ENCODE peak calls at places on chromosome 19, in seven cellular contexts. Y, A, N, C, S, E and U are unnamed samples.

GRCh38 chr19:3366104-3366760 is at the start of gene NFIC:
- DNase-seq in Y (peak), A (peak), N (peak), C (peak), S (peak), E (no peak), U (peak)

GRCh38 chr19:32744555-32745325 is 25.2 kb downstream of the TDRD12 start:
- DNase-seq in Y (peak), A (no peak), N (no peak), C (no peak), S (no peak), E (no peak), U (no peak)

GRCh38 chr19:2282062-2282861 is at the start of gene PEAK3:
- DNase-seq in Y (peak), A (no peak), N (peak), C (no peak), S (peak), E (peak), U (peak)

GRCh38 chr19:42069619-42070293 is at the start of gene GRIK5:
- DNase-seq in Y (no peak), A (no peak), N (no peak), C (no peak), S (no peak), E (peak), U (no peak)

GRCh38 chr19:48836089-48837017 is at the start of gene HSD17B14:
- DNase-seq in Y (peak), A (no peak), N (peak), C (no peak), S (no peak), E (peak), U (no peak)

GRCh38 chr19:49761625-49762311 is 1.3 kb downstream of the TSKS start:
- DNase-seq in Y (peak), A (no peak), N (peak), C (no peak), S (peak), E (no peak), U (no peak)

GRCh38 chr19:16389848-16390247 is 65.2 kb downstream of the KLF2 start:
- DNase-seq in Y (no peak), A (no peak), N (no peak), C (no peak), S (no peak), E (no peak), U (no peak)

GRCh38 chr19:50192463-50193211 is 10.8 kb upstream of the MYH14 start:
- DNase-seq in Y (no peak), A (no peak), N (no peak), C (no peak), S (no peak), E (no peak), U (no peak)

GRCh38 chr19:11887247-11887617 is 350 bp upstream of the ZNF69 start:
- DNase-seq in Y (no peak), A (no peak), N (no peak), C (no peak), S (no peak), E (no peak), U (no peak)

GRCh38 chr19:53942001-53942786 is 20.5 kb upstream of the CACNG8 start:
- DNase-seq in Y (peak), A (no peak), N (peak), C (no peak), S (no peak), E (peak), U (no peak)

GRCh38 chr19:56348289-56348877 is 33.7 kb upstream of the ZSCAN5A start:
- DNase-seq in Y (peak), A (peak), N (peak), C (peak), S (no peak), E (no peak), U (no peak)

GRCh38 chr19:39831679-39832078 is 2.3 kb downstream of the DYRK1B start:
- DNase-seq in Y (no peak), A (no peak), N (no peak), C (no peak), S (no peak), E (no peak), U (no peak)

GRCh38 chr19:46351241-46352041 is 4.6 kb downstream of the PPP5C start:
- DNase-seq in Y (peak), A (peak), N (peak), C (peak), S (peak), E (no peak), U (peak)

DNA sequence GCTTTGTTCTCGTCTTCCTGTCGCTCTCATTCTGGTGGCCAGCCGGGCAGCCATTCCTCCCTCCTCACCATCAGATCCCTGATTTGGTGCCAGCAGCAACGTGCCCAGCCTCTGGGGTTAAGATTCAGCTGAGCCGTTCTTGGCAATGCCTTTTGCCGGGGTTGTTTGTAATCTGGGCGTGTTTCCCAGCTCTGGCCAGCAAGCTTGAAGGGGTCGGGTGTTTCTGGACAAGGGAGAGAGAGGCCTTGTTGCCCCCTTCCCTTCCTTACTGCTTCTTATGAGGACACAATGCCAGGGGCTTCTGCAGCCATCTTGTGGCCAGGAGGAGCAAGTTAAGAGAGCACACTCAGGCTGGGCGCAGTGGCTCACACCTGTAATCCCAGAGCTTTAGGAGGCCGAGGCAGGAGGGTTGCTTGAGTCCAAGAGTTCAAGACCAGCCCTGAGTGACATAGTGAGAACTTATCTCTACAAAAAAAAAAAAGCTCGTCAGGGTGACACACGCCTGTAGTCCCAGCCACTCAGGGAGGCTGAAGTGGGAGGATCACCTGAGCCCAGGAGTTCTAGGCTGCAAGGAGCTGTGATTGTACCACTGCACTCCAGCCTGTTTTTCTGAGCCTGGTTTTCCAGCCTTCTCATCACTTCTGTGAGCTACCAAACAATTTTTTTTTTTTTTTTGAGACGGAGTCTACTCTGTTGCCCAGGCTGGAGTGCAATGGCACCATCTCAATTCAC is 10.7 kb upstream of the CRTC1 start:
- DNase-seq in Y (peak), A (peak), N (peak), C (peak), S (peak), E (no peak), U (no peak)
- TF ChIP-seq CTCF in Y (no peak), A (peak), N (peak), C (peak), S (peak), E (no peak), U (no peak)

GRCh38 chr19:389246-389934 is 19.6 kb downstream of the C2CD4C start:
- DNase-seq in Y (peak), A (no peak), N (no peak), C (no peak), S (no peak), E (no peak), U (no peak)
- TF ChIP-seq CTCF in Y (no peak), A (no peak), N (no peak), C (no peak), S (no peak), E (no peak), U (no peak)

GRCh38 chr19:36099166-36099785 is 11.7 kb upstream of the OVOL3 start:
- DNase-seq in Y (no peak), A (no peak), N (no peak), C (no peak), S (no peak), E (no peak), U (no peak)
- TF ChIP-seq CTCF in Y (no peak), A (no peak), N (no peak), C (no peak), S (no peak), E (no peak), U (no peak)

GRCh38 chr19:8609210-8610040 is 1.1 kb downstream of the ADAMTS10 start:
- DNase-seq in Y (peak), A (no peak), N (peak), C (no peak), S (peak), E (peak), U (no peak)
- TF ChIP-seq CTCF in Y (no peak), A (no peak), N (peak), C (no peak), S (peak), E (no peak), U (no peak)